ENCODE peak calls at places on chromosome 12, in seven cellular contexts. F is HepG2; Q is CD8-positive, alpha-beta T cell; A is suprapubic skin; H is sigmoid colon; D is fibroblast of lung; T is pancreas. J is an unnamed sample. For H3K36me3, the result is how much of the 10 kb centered on the place peaks cover.

GRCh38 chr12:72485017-72485701 is 213.0 kb downstream of the TRHDE start:
- DNase-seq in Q (no peak), F (no peak), H (no peak), T (no peak), D (no peak), A (no peak), J (no peak)

GRCh38 chr12:1575799-1576401 is 18.5 kb downstream of the FBXL14 start:
- DNase-seq in A (no peak), Q (no peak), T (no peak), D (peak), F (no peak), H (no peak), J (no peak)

GRCh38 chr12:75725505-75726120 is 214.2 kb upstream of the KRR1 start:
- DNase-seq in T (no peak), H (no peak), A (no peak), F (no peak), Q (no peak), D (no peak), J (no peak)

GRCh38 chr12:126667340-126667739 is 1599.6 kb upstream of the TMEM132C start:
- DNase-seq in A (no peak), F (no peak), Q (no peak), H (no peak), D (peak), T (no peak), J (no peak)

GRCh38 chr12:127809236-127809635 is 457.7 kb upstream of the TMEM132C start:
- DNase-seq in A (no peak), H (no peak), D (no peak), Q (no peak), T (no peak), F (no peak), J (no peak)

GRCh38 chr12:107223816-107224215 is 130.5 kb upstream of the CRY1 start:
- DNase-seq in A (no peak), H (no peak), T (no peak), F (no peak), Q (no peak), D (no peak), J (no peak)

GRCh38 chr12:70721958-70722357 is 84.7 kb upstream of the PTPRB start:
- DNase-seq in A (no peak), D (no peak), H (no peak), Q (no peak), F (no peak), T (no peak), J (no peak)

GRCh38 chr12:15984963-15985362 is 73.8 kb downstream of the DERA start:
- DNase-seq in Q (no peak), T (no peak), A (no peak), F (no peak), H (no peak), D (no peak), J (no peak)

GRCh38 chr12:88559772-88560171 is 20.5 kb downstream of the KITLG start:
- DNase-seq in A (no peak), T (no peak), H (no peak), F (no peak), Q (no peak), D (no peak), J (no peak)

GRCh38 chr12:108525681-108526080 is 10.6 kb downstream of the FICD start:
- DNase-seq in A (no peak), H (no peak), Q (no peak), T (no peak), F (no peak), D (no peak), J (no peak)

GRCh38 chr12:76984566-76984965 is 80.8 kb downstream of the E2F7 start:
- DNase-seq in F (no peak), T (no peak), D (no peak), H (no peak), Q (no peak), A (no peak), J (no peak)

GRCh38 chr12:82383930-82384513 is 25.7 kb downstream of the METTL25 start:
- DNase-seq in A (no peak), F (no peak), T (no peak), D (peak), Q (no peak), H (no peak), J (no peak)

GRCh38 chr12:1220127-1221092 is 229.4 kb downstream of the ERC1 start:
- DNase-seq in A (no peak), H (no peak), F (peak), T (no peak), D (no peak), Q (no peak), J (peak)

GRCh38 chr12:100404769-100405407 is 48.0 kb downstream of the SLC17A8 start:
- DNase-seq in A (no peak), D (peak), Q (no peak), H (no peak), T (peak), F (peak), J (peak)

GRCh38 chr12:112419269-112420133 is 754 bp downstream of the PTPN11 start:
- DNase-seq in D (peak), Q (peak), F (peak), T (peak), H (peak), A (peak), J (peak)

GRCh38 chr12:28172434-28173030 is 17.7 kb upstream of the CCDC91 start:
- DNase-seq in T (peak), H (no peak), Q (no peak), A (no peak), D (peak), F (peak), J (peak)

GRCh38 chr12:16599081-16599480 is 6.9 kb downstream of the LMO3 start:
- DNase-seq in Q (no peak), T (peak), F (no peak), H (peak), D (no peak), A (no peak), J (no peak)

GRCh38 chr12:85951823-85952222 is 77.7 kb downstream of the NTS start:
- DNase-seq in T (no peak), D (peak), F (no peak), Q (no peak), H (no peak), A (no peak), J (no peak)

DNA sequence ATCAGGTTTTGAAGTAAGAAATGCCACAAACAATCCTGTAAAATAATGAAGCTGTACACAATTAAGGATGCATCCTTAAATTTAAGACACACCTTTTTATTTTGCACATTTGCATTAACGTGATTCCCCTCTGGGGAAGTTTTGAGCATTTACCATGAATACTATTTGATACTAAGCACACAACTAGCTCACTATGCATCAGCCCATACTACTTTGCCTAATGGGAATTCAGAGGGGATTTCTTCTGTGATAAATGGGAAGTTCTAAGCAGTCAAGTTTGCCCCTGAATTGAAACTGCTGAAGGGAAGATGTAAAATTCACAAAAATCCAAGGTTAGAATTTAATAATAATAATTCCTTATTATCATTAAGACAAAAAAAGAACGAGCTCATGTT is 27.4 kb downstream of the SINHCAF start:
- DNase-seq in A (no peak), D (no peak), Q (no peak), H (no peak), F (no peak), T (no peak), J (no peak)
- H3K36me3 ChIP-seq in A (under half), D (under half), Q (under half), H (half or more), F (under half), T (under half), J (half or more)

DNA sequence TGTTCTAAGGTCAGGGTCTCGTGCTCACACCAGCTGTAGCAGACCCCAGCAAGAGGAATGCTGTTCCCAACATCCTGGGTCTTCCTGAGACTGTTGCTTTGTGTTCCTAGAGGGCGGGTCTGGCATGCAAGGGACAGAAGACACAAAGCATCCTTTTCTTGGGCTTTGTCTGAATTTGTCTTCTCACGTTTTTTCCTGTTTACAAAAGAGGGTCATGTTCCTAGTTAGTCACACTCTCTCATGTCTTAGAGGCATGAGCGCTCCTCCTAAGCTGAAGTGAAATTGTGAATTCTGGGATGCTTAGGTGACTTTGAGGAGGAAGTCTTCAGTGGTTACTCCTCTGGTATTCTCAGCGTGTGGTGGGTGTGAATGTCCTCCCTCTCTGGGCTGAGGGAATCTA is 9.6 kb upstream of the TAMALIN start:
- DNase-seq in D (no peak), F (no peak), Q (no peak), T (no peak), A (no peak), H (no peak), J (no peak)
- H3K36me3 ChIP-seq in D (under half), F (under half), Q (under half), T (under half), A (half or more), H (under half), J (half or more)

GRCh38 chr12:50200507-50201273 is 33.5 kb upstream of the CERS5 start:
- DNase-seq in D (no peak), F (no peak), T (no peak), A (no peak), H (no peak), Q (no peak), J (no peak)
- H3K36me3 ChIP-seq in D (under half), F (under half), T (under half), A (half or more), H (half or more), Q (under half), J (half or more)

GRCh38 chr12:57192920-57193319 is 23.7 kb upstream of the NXPH4 start:
- DNase-seq in H (no peak), D (no peak), Q (no peak), A (no peak), T (no peak), F (no peak), J (no peak)
- H3K36me3 ChIP-seq in H (half or more), D (half or more), Q (under half), A (half or more), T (under half), F (half or more), J (half or more)

GRCh38 chr12:132638541-132639408 is 20.2 kb downstream of the P2RX2 start:
- DNase-seq in F (peak), D (peak), H (no peak), A (no peak), T (no peak), Q (no peak), J (no peak)
- H3K36me3 ChIP-seq in F (under half), D (under half), H (half or more), A (half or more), T (under half), Q (under half), J (half or more)

GRCh38 chr12:10607885-10608458 is 5.4 kb downstream of the MAGOHB start:
- DNase-seq in A (no peak), Q (no peak), T (no peak), F (no peak), D (peak), H (no peak), J (no peak)
- H3K36me3 ChIP-seq in A (under half), Q (under half), T (under half), F (under half), D (under half), H (under half), J (half or more)

DNA sequence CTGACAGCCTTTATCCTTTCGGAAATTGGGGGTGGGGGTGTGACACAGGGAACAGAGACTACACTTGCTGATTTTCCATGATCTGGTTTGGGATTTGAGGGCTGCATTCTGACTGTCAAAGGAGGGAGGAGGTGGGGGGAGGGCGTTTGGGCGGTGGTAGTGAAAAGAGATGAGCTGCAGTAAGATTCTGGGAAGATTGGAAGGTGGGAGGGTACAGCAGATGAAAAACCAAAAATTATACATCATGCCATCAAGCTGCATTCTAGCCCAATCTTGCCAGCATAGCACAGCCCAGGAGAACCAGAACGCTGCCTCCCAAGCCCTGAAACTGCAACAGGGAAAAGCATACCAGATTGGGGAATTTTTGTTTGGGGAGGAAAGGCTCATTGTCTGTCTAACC is 2.4 kb downstream of the RND1 start:
- DNase-seq in T (no peak), Q (no peak), F (no peak), A (no peak), H (no peak), D (no peak), J (no peak)
- H3K36me3 ChIP-seq in T (under half), Q (under half), F (under half), A (under half), H (under half), D (under half), J (under half)

GRCh38 chr12:131724534-131724933 is 13.6 kb downstream of the SFSWAP start:
- DNase-seq in T (no peak), Q (no peak), F (no peak), H (no peak), D (no peak), A (no peak), J (no peak)

GRCh38 chr12:131721548-131721947 is 10.7 kb downstream of the SFSWAP start:
- DNase-seq in F (no peak), Q (no peak), A (no peak), T (no peak), D (no peak), H (no peak), J (no peak)

GRCh38 chr12:131723532-131723931 is 12.6 kb downstream of the SFSWAP start:
- DNase-seq in D (no peak), H (no peak), A (no peak), F (no peak), Q (no peak), T (no peak), J (no peak)

GRCh38 chr12:131720241-131720640 is 9.4 kb downstream of the SFSWAP start:
- DNase-seq in H (no peak), T (no peak), F (no peak), A (no peak), D (no peak), Q (no peak), J (no peak)

GRCh38 chr12:131720921-131721320 is 10.0 kb downstream of the SFSWAP start:
- DNase-seq in A (no peak), H (no peak), Q (no peak), F (no peak), D (peak), T (no peak), J (no peak)
- H3K36me3 ChIP-seq in A (half or more), H (half or more), Q (half or more), F (under half), D (under half), T (half or more), J (half or more)

GRCh38 chr12:98721204-98721702 is 76.2 kb downstream of the APAF1 start:
- DNase-seq in F (no peak), A (no peak), Q (no peak), T (no peak), D (no peak), H (no peak), J (no peak)

GRCh38 chr12:98725481-98726247 is 80.6 kb downstream of the APAF1 start:
- DNase-seq in F (peak), D (peak), Q (no peak), T (peak), A (no peak), H (no peak), J (no peak)

GRCh38 chr12:98719515-98720504 is 74.7 kb downstream of the APAF1 start:
- DNase-seq in H (no peak), T (no peak), A (no peak), Q (no peak), F (no peak), D (no peak), J (no peak)

GRCh38 chr12:98727196-98727595 is 82.1 kb downstream of the APAF1 start:
- DNase-seq in Q (no peak), D (no peak), F (no peak), A (no peak), H (no peak), T (no peak), J (no peak)

GRCh38 chr12:98724384-98725155 is 79.5 kb downstream of the APAF1 start:
- DNase-seq in T (no peak), F (no peak), A (no peak), Q (no peak), D (no peak), H (no peak), J (no peak)
- H3K36me3 ChIP-seq in T (under half), F (under half), A (half or more), Q (under half), D (under half), H (half or more), J (half or more)